ENCODE peak calls at places on chromosome 1, in ten cellular contexts. T, E, C, O, Y, B, H, F, R and K are unnamed samples.

GRCh38 chr1:20361401-20361800 is 70.7 kb downstream of the VWA5B1 start:
- DNase-seq in Y (no peak), R (no peak), H (no peak), E (no peak), O (no peak), C (no peak), B (no peak), T (no peak), F (no peak), K (no peak)

GRCh38 chr1:165527251-165527650 is 16.5 kb upstream of the LRRC52 start:
- DNase-seq in T (no peak), R (no peak), O (no peak), C (no peak), Y (no peak), H (no peak), E (no peak), F (no peak), B (no peak), K (no peak)

GRCh38 chr1:84573481-84573966 is 716 bp downstream of the CTBS start:
- DNase-seq in C (no peak), O (peak), E (no peak), H (no peak), Y (no peak), T (no peak), B (no peak), F (no peak), R (no peak), K (no peak)

GRCh38 chr1:48530727-48531351 is 58.8 kb upstream of the SPATA6 start:
- DNase-seq in H (peak), C (peak), Y (no peak), T (no peak), O (peak), E (no peak), R (peak), F (peak), B (peak), K (no peak)

GRCh38 chr1:200866521-200866920 is 6.3 kb upstream of the GPR25 start:
- DNase-seq in E (no peak), H (no peak), B (no peak), O (peak), T (no peak), C (no peak), F (no peak), Y (no peak), R (peak), K (no peak)

GRCh38 chr1:184941094-184941733 is 33.1 kb downstream of the NIBAN1 start:
- DNase-seq in R (no peak), H (no peak), F (no peak), C (no peak), T (no peak), O (no peak), B (no peak), E (no peak), Y (no peak), K (no peak)

GRCh38 chr1:172745014-172745413 is 86.1 kb downstream of the FASLG start:
- DNase-seq in R (peak), T (no peak), C (peak), E (no peak), H (peak), B (no peak), Y (no peak), O (peak), F (peak), K (no peak)

GRCh38 chr1:2348346-2349275 is 42.7 kb downstream of the MORN1 start:
- DNase-seq in T (no peak), B (peak), Y (peak), H (no peak), R (no peak), O (no peak), C (no peak), F (no peak), E (no peak), K (no peak)

GRCh38 chr1:76866566-76866965 is 714 bp upstream of the ST6GALNAC5 start:
- DNase-seq in B (no peak), O (no peak), E (no peak), F (no peak), C (no peak), T (no peak), Y (no peak), H (no peak), R (no peak), K (no peak)

GRCh38 chr1:15107897-15108296 is 45.6 kb upstream of the TMEM51 start:
- DNase-seq in T (no peak), Y (no peak), E (no peak), F (no peak), B (no peak), C (no peak), O (no peak), R (no peak), H (no peak), K (no peak)

GRCh38 chr1:246875041-246876026 is 56.4 kb downstream of the AHCTF1 start:
- DNase-seq in Y (no peak), F (peak), E (no peak), O (peak), C (peak), H (no peak), B (no peak), R (no peak), T (no peak), K (no peak)

GRCh38 chr1:33255347-33256311 is 663 bp upstream of the ZNF362 start:
- DNase-seq in R (peak), T (peak), O (peak), E (peak), Y (peak), H (peak), F (peak), C (peak), B (peak), K (no peak)

GRCh38 chr1:21324368-21325137 is 34.3 kb upstream of the ECE1 start:
- DNase-seq in H (peak), R (peak), Y (peak), F (peak), B (peak), E (peak), O (peak), T (peak), C (peak), K (peak)

GRCh38 chr1:6614019-6614952 is 755 bp downstream of the PHF13 start:
- DNase-seq in R (peak), E (no peak), H (peak), B (peak), Y (peak), C (peak), T (no peak), F (no peak), O (no peak), K (no peak)

GRCh38 chr1:109850194-109850593 is 60.5 kb upstream of the CSF1 start:
- DNase-seq in Y (no peak), E (no peak), F (no peak), R (no peak), C (no peak), B (no peak), T (no peak), O (peak), H (no peak), K (no peak)

GRCh38 chr1:97010865-97011264 is 289.3 kb downstream of the PTBP2 start:
- DNase-seq in O (no peak), R (no peak), E (no peak), B (no peak), H (no peak), Y (no peak), F (no peak), C (no peak), T (no peak), K (no peak)

GRCh38 chr1:161835963-161836362 is 69.8 kb downstream of the ATF6 start:
- DNase-seq in E (no peak), O (no peak), B (no peak), T (no peak), H (no peak), R (no peak), F (no peak), C (no peak), Y (no peak), K (no peak)

GRCh38 chr1:39047374-39048229 is 21.5 kb downstream of the NDUFS5 start:
- DNase-seq in E (no peak), O (peak), H (peak), R (peak), Y (peak), B (no peak), F (peak), C (peak), T (peak), K (peak)

GRCh38 chr1:38817958-38818705 is 41.4 kb downstream of the RRAGC start:
- DNase-seq in B (peak), T (no peak), R (no peak), H (no peak), F (no peak), Y (no peak), C (peak), E (no peak), O (no peak), K (no peak)

GRCh38 chr1:1539310-1540014 is 962 bp downstream of the TMEM240 start:
- DNase-seq in B (peak), T (no peak), O (no peak), C (peak), R (no peak), E (no peak), Y (peak), H (no peak), F (no peak), K (no peak)

GRCh38 chr1:211511947-211512346 is 20.0 kb upstream of the RD3 start:
- DNase-seq in O (peak), B (no peak), T (no peak), E (no peak), C (no peak), R (no peak), H (no peak), F (peak), Y (no peak), K (no peak)

GRCh38 chr1:64505232-64505943 is 35.5 kb downstream of the CACHD1 start:
- DNase-seq in E (no peak), T (no peak), H (no peak), O (no peak), Y (no peak), F (no peak), R (peak), C (peak), B (peak), K (no peak)

GRCh38 chr1:107895403-107896181 is 69.4 kb downstream of the VAV3 start:
- DNase-seq in T (no peak), Y (no peak), B (no peak), F (no peak), R (peak), C (no peak), E (no peak), H (no peak), O (no peak), K (no peak)

GRCh38 chr1:213993929-213994328 is 6.2 kb downstream of the PROX1 start:
- DNase-seq in E (no peak), Y (no peak), F (no peak), B (no peak), H (no peak), T (no peak), O (no peak), R (no peak), C (no peak), K (no peak)

GRCh38 chr1:969260-969855 is 3.1 kb downstream of the PLEKHN1 start:
- DNase-seq in B (no peak), H (no peak), Y (no peak), T (no peak), O (no peak), E (no peak), R (no peak), C (no peak), F (no peak), K (no peak)

GRCh38 chr1:53511323-53511932 is 52.2 kb downstream of the DMRTB1 start:
- DNase-seq in R (no peak), H (no peak), B (peak), Y (no peak), C (no peak), T (no peak), O (no peak), F (no peak), E (no peak), K (no peak)

GRCh38 chr1:62652387-62652786 is 35.8 kb downstream of the DOCK7 start:
- DNase-seq in Y (no peak), B (no peak), T (no peak), R (no peak), C (no peak), E (no peak), O (no peak), H (no peak), F (no peak), K (no peak)

GRCh38 chr1:15157524-15158399 is 4.2 kb downstream of the TMEM51 start:
- DNase-seq in R (no peak), B (no peak), O (no peak), H (no peak), T (no peak), F (no peak), E (no peak), Y (no peak), C (no peak), K (no peak)

GRCh38 chr1:154290921-154291320 is 18.5 kb downstream of the HAX1 start:
- DNase-seq in R (no peak), H (no peak), E (no peak), B (no peak), T (no peak), Y (no peak), O (no peak), F (no peak), C (no peak), K (no peak)

GRCh38 chr1:153561401-153561985 is 4.2 kb downstream of the S100A2 start:
- DNase-seq in E (no peak), T (no peak), Y (peak), F (peak), B (no peak), R (no peak), O (peak), C (no peak), H (no peak), K (no peak)

GRCh38 chr1:26555550-26555981 is 26.0 kb downstream of the RPS6KA1 start:
- DNase-seq in C (no peak), Y (no peak), H (no peak), O (no peak), E (no peak), T (no peak), B (no peak), R (no peak), F (no peak), K (no peak)

GRCh38 chr1:243713470-243714186 is 136.4 kb downstream of the AKT3 start:
- DNase-seq in F (no peak), R (no peak), C (no peak), H (no peak), O (no peak), Y (no peak), E (no peak), B (no peak), T (no peak), K (no peak)

GRCh38 chr1:117048431-117049133 is 11.5 kb upstream of the TTF2 start:
- DNase-seq in B (no peak), Y (no peak), F (no peak), H (no peak), E (no peak), R (no peak), T (no peak), C (no peak), O (no peak), K (no peak)

GRCh38 chr1:21751281-21751680 is 31.7 kb downstream of the USP48 start:
- DNase-seq in H (no peak), E (no peak), F (no peak), Y (no peak), O (no peak), C (no peak), B (no peak), R (no peak), T (no peak), K (no peak)

GRCh38 chr1:10901091-10901893 is 104.8 kb upstream of the CASZ1 start:
- DNase-seq in C (peak), B (no peak), Y (no peak), H (peak), R (no peak), F (peak), T (no peak), O (peak), E (no peak), K (no peak)

GRCh38 chr1:221429262-221429661 is 312.6 kb downstream of the DUSP10 start:
- DNase-seq in B (no peak), R (no peak), H (no peak), E (no peak), Y (no peak), T (no peak), C (no peak), F (peak), O (peak), K (no peak)

GRCh38 chr1:221431968-221432367 is 309.9 kb downstream of the DUSP10 start:
- DNase-seq in F (no peak), E (no peak), B (no peak), C (no peak), O (no peak), Y (no peak), T (no peak), H (no peak), R (no peak), K (no peak)

GRCh38 chr1:221435510-221435909 is 306.4 kb downstream of the DUSP10 start:
- DNase-seq in F (peak), E (no peak), R (no peak), H (no peak), O (peak), T (no peak), C (peak), B (no peak), Y (no peak), K (no peak)

GRCh38 chr1:221430133-221430960 is 311.5 kb downstream of the DUSP10 start:
- DNase-seq in Y (no peak), R (no peak), F (no peak), E (no peak), B (no peak), O (no peak), T (no peak), H (no peak), C (no peak), K (no peak)

GRCh38 chr1:221431068-221431651 is 310.7 kb downstream of the DUSP10 start:
- DNase-seq in F (no peak), Y (no peak), O (no peak), T (no peak), B (no peak), C (no peak), E (no peak), R (no peak), H (no peak), K (no peak)
- TF ChIP-seq CTCF in F (no peak), Y (no peak), O (no peak), T (no peak), B (peak), C (no peak), E (no peak), R (no peak), H (no peak), K (no peak)

DNA sequence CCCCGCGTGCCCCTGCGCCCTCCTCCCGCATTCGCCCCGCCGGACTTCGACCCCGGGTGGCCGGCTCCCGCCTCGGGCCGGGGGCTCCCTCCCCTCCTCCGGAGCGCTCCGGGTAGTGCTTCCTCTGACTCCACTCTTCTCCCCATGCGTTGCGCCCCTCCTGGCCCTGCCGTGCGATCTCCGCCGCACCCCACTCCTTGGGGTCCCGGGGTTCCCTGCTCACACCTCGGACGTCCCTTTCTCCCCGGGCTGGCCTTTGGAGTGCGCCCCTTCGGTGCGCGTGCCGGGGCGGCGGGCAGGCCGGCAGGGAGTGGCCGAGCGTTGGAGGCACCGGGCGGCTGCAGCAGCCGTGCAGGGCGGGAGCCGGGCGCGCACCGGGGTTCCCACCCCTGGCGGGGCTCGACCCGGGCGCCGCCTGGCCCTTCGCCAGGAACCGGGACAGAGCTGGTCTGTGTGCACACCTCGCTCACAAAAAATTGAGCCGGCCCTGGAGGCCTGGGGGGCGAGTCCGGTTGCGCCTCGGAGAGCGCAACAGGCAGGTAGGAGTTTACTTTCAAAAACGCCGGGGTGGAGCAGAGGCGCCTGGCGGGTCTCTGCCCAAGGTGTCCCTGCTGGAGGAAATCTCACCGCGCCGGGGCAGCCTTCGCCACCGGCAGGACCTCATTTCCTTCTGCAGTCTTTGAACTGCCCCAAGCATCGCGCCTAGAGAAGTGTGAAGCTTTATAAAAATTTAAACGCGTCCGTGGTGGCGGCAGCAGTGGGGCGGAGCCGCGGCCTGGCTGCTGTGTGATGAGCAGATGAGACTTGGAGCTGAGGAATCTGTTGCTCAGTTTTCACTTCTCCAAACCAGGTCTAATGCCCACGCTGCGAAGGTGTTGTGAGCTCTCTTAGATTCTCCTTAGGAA is 650 bp downstream of the VANGL1 start:
- DNase-seq in B (peak), F (peak), E (no peak), T (no peak), H (peak), R (peak), C (peak), Y (peak), O (peak), K (no peak)
- TF ChIP-seq CTCF in B (peak), F (peak), E (no peak), T (no peak), H (no peak), R (no peak), C (peak), Y (no peak), O (peak), K (no peak)

DNA sequence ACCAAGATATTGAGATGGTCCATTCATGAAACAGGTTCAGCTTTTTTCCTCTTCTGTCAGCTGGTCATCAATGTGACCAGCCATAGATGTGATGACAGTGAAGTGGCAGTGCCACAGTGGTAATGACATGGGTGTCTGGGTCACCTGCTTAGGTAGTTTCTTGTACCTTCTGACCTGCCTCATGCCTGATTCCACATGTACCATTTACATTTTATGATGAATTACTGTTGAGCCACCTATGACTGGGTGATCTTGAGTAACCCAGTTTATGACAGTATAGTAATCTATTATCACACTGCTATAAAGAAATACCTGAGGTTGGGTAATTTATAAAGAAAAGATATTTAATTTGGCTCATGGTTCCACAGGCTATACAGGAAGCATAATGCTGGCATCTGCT is 45.7 kb downstream of the RGSL1 start:
- DNase-seq in R (no peak), T (no peak), C (no peak), B (no peak), F (no peak), E (no peak), H (no peak), O (no peak), Y (no peak), K (no peak)
- TF ChIP-seq CTCF in R (no peak), T (no peak), C (no peak), B (no peak), F (no peak), E (no peak), H (no peak), O (no peak), Y (no peak), K (no peak)

DNA sequence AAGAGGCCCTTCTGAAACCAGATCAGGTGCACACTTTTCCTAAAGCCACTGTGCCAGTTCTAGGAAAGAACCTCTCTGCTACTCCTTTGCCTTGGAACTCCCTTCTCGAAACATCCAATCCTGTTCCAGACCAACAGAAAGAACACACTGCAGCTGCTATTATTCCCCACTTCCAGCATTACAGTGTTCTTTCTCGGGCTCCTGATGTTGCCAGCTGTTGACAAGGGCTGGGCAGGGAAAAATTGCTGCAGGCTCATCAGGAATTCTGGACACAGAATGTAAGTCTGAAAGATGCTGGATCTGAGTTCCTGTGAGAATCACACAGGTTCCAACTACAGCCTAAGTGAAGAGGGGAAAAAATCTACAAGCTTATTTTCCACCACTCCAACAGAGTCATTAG is 8.1 kb upstream of the KIAA0040 start:
- DNase-seq in C (no peak), O (no peak), T (no peak), Y (peak), B (no peak), R (no peak), F (no peak), H (no peak), E (no peak), K (no peak)
- TF ChIP-seq CTCF in C (no peak), O (no peak), T (no peak), Y (no peak), B (no peak), R (no peak), F (no peak), H (no peak), E (no peak), K (no peak)

DNA sequence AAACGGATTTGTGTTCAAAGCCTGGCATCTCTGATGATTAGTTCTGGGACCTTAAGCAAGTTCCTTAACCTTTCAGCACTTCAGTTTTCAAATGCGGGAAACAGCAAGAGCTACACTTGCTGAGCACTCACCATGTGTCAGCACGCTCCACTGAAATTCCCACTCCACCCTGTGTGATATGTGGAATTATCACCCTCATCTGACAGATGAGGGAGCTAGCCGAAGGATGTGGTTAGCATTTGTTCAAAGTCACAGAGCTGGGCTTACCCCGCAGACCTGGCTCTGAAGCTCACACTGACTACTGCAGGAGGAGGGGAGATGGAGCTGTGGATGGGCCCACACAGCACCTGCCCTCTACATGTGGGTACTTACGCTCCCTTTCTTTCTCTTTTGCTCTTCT is 29.1 kb downstream of the IL12RB2 start:
- DNase-seq in H (no peak), F (no peak), E (no peak), T (no peak), C (no peak), O (no peak), B (no peak), Y (no peak), R (peak), K (no peak)
- TF ChIP-seq CTCF in H (no peak), F (no peak), E (no peak), T (no peak), C (no peak), O (no peak), B (no peak), Y (no peak), R (no peak), K (no peak)

GRCh38 chr1:114033219-114033706 is 54.0 kb downstream of the OLFML3 start:
- DNase-seq in Y (no peak), O (peak), B (no peak), E (no peak), H (no peak), T (no peak), F (no peak), R (no peak), C (peak), K (no peak)
- TF ChIP-seq CTCF in Y (no peak), O (peak), B (peak), E (peak), H (no peak), T (peak), F (peak), R (no peak), C (peak), K (no peak)